ENCODE peak calls at places on chromosome 10, in five cellular contexts. One of them, this sample, is unnamed. For H3K36me3, the result is how much of the 10 kb centered on the place peaks cover.

GRCh38 chr10:89480047-89480446 is 55.3 kb downstream of the SLC16A12 start:
- DNase-seq in IMR-90: peak
- DNase-seq in upper lobe of right lung: no peak
- DNase-seq in tibial artery: no peak
- DNase-seq in mammary epithelial cell: no peak
- DNase-seq in this sample: peak

GRCh38 chr10:10977978-10978377 is 39.7 kb upstream of the CELF2 start:
- DNase-seq in IMR-90: peak
- DNase-seq in upper lobe of right lung: no peak
- DNase-seq in tibial artery: no peak
- DNase-seq in mammary epithelial cell: no peak
- DNase-seq in this sample: no peak

GRCh38 chr10:4653160-4653559 is 172.8 kb upstream of the AKR1E2 start:
- DNase-seq in IMR-90: no peak
- DNase-seq in upper lobe of right lung: no peak
- DNase-seq in tibial artery: no peak
- DNase-seq in mammary epithelial cell: no peak
- DNase-seq in this sample: no peak

GRCh38 chr10:122659651-122660050 is 40.0 kb downstream of the C10orf120 start:
- DNase-seq in IMR-90: no peak
- DNase-seq in upper lobe of right lung: no peak
- DNase-seq in tibial artery: no peak
- DNase-seq in mammary epithelial cell: no peak
- DNase-seq in this sample: no peak

GRCh38 chr10:54363390-54363789 is 437.6 kb downstream of the PCDH15 start:
- DNase-seq in IMR-90: no peak
- DNase-seq in upper lobe of right lung: no peak
- DNase-seq in tibial artery: no peak
- DNase-seq in mammary epithelial cell: no peak
- DNase-seq in this sample: no peak

GRCh38 chr10:121734517-121735137 is 136.4 kb upstream of the FGFR2 start:
- DNase-seq in IMR-90: no peak
- DNase-seq in upper lobe of right lung: no peak
- DNase-seq in tibial artery: no peak
- DNase-seq in mammary epithelial cell: peak
- DNase-seq in this sample: no peak

GRCh38 chr10:101030492-101031127 is 319 bp downstream of the PDZD7 start:
- DNase-seq in IMR-90: no peak
- DNase-seq in upper lobe of right lung: no peak
- DNase-seq in tibial artery: no peak
- DNase-seq in mammary epithelial cell: no peak
- DNase-seq in this sample: no peak

GRCh38 chr10:25675204-25675603 is 258.8 kb upstream of the MYO3A start:
- DNase-seq in IMR-90: no peak
- DNase-seq in upper lobe of right lung: no peak
- DNase-seq in tibial artery: no peak
- DNase-seq in mammary epithelial cell: no peak
- DNase-seq in this sample: no peak

GRCh38 chr10:3654496-3654895 is 130.5 kb downstream of the KLF6 start:
- DNase-seq in IMR-90: peak
- DNase-seq in upper lobe of right lung: no peak
- DNase-seq in tibial artery: no peak
- DNase-seq in mammary epithelial cell: no peak
- DNase-seq in this sample: peak

GRCh38 chr10:80260295-80261243 is 28.9 kb downstream of the MAT1A start:
- DNase-seq in IMR-90: no peak
- DNase-seq in upper lobe of right lung: no peak
- DNase-seq in tibial artery: no peak
- DNase-seq in mammary epithelial cell: peak
- DNase-seq in this sample: no peak

GRCh38 chr10:63901228-63901627 is 380.0 kb downstream of the REEP3 start:
- DNase-seq in IMR-90: no peak
- DNase-seq in upper lobe of right lung: no peak
- DNase-seq in tibial artery: no peak
- DNase-seq in mammary epithelial cell: no peak
- DNase-seq in this sample: no peak

GRCh38 chr10:128049226-128050010 is 76.8 kb downstream of the MKI67 start:
- DNase-seq in IMR-90: no peak
- DNase-seq in upper lobe of right lung: no peak
- DNase-seq in tibial artery: no peak
- DNase-seq in mammary epithelial cell: peak
- DNase-seq in this sample: no peak

GRCh38 chr10:71697938-71698709 is 21.5 kb downstream of the C10orf105 start:
- DNase-seq in IMR-90: no peak
- DNase-seq in upper lobe of right lung: no peak
- DNase-seq in tibial artery: no peak
- DNase-seq in mammary epithelial cell: no peak
- DNase-seq in this sample: no peak

GRCh38 chr10:30701471-30702173 is 72.1 kb upstream of the LYZL2 start:
- DNase-seq in IMR-90: peak
- DNase-seq in upper lobe of right lung: no peak
- DNase-seq in tibial artery: no peak
- DNase-seq in mammary epithelial cell: no peak
- DNase-seq in this sample: peak

GRCh38 chr10:122034149-122034756 is 45.3 kb downstream of the TACC2 start:
- DNase-seq in IMR-90: peak
- DNase-seq in upper lobe of right lung: peak
- DNase-seq in tibial artery: no peak
- DNase-seq in mammary epithelial cell: peak
- DNase-seq in this sample: peak

GRCh38 chr10:7121154-7121797 is 289.6 kb downstream of the SFMBT2 start:
- DNase-seq in IMR-90: peak
- DNase-seq in upper lobe of right lung: peak
- DNase-seq in tibial artery: no peak
- DNase-seq in mammary epithelial cell: peak
- DNase-seq in this sample: peak

GRCh38 chr10:57955076-57955475 is 312.6 kb downstream of the IPMK start:
- DNase-seq in IMR-90: peak
- DNase-seq in upper lobe of right lung: no peak
- DNase-seq in tibial artery: no peak
- DNase-seq in mammary epithelial cell: peak
- DNase-seq in this sample: no peak

GRCh38 chr10:120415709-120416330 is 41.2 kb upstream of the PLPP4 start:
- DNase-seq in IMR-90: peak
- DNase-seq in upper lobe of right lung: no peak
- DNase-seq in tibial artery: no peak
- DNase-seq in mammary epithelial cell: peak
- DNase-seq in this sample: no peak

DNA sequence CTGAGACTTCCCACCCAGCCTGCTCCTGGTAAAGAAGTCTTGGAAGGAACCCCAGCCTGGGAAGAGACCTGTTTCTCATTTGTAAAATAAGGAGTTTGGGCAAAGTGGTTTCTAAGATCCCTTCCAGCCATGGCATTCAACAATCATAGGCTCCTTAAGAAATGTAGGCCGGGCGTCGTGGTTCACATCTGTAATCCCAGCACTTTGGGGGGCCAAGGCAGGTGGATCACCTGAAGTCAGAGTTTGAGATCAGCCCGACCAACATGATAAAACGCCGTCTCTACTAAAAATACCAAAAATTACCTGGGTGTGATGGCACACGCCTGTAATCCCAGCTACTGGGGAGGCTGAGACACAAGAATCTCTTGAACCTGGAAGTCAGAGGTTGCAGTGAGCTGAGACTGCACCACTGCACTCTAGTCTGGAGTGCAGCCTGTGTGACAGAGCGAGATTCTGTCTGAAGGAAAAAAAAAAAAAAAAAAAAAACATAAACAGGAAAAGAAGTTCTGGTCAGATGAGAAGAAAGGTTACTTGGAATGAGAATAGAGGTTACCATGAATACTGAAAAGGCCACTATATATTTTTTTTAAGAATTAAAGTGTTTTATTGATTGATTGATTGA is 15.9 kb downstream of the DLG5 start:
- DNase-seq in IMR-90: no peak
- DNase-seq in upper lobe of right lung: no peak
- DNase-seq in tibial artery: no peak
- DNase-seq in mammary epithelial cell: no peak
- DNase-seq in this sample: no peak
- H3K36me3 ChIP-seq in IMR-90: under half
- H3K36me3 ChIP-seq in upper lobe of right lung: under half
- H3K36me3 ChIP-seq in tibial artery: under half
- H3K36me3 ChIP-seq in mammary epithelial cell: under half
- H3K36me3 ChIP-seq in this sample: under half

DNA sequence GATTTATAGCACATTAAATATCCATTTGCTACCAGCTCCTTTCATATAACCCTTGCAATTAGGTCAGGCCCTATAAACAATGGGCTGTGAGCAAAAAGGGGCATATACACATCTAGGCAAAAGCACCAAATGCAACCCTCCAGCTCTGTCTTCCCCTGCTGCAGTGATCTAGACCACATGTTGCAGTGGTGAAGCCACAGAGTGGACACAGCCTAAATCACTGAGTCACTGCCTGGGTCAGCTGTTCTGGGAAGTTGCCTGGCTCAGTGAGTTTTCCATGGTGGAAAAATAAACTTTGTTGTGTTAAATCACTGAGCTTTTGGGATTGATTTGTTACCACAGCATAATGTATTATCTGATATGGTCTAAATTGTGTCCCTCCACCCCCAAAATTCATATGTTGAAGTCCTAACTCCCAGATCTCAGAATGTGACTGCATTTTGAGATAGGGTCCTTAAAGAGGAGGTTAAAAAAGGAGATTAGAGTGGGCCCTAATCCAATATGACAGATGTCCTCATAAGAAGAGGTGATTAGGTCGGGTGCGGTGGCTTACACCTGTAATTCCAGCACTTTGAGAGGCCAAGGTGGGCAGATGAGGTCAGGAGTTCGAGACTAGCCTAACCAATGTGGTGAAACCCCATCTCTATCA is 70.4 kb downstream of the ZFAND4 start:
- DNase-seq in IMR-90: peak
- DNase-seq in upper lobe of right lung: no peak
- DNase-seq in tibial artery: no peak
- DNase-seq in mammary epithelial cell: no peak
- DNase-seq in this sample: peak
- H3K36me3 ChIP-seq in IMR-90: under half
- H3K36me3 ChIP-seq in upper lobe of right lung: under half
- H3K36me3 ChIP-seq in tibial artery: under half
- H3K36me3 ChIP-seq in mammary epithelial cell: under half
- H3K36me3 ChIP-seq in this sample: under half

GRCh38 chr10:125815764-125816163 is 7.3 kb downstream of the UROS start:
- DNase-seq in IMR-90: no peak
- DNase-seq in upper lobe of right lung: no peak
- DNase-seq in tibial artery: no peak
- DNase-seq in mammary epithelial cell: no peak
- DNase-seq in this sample: no peak

GRCh38 chr10:125812128-125812527 is 10.9 kb downstream of the UROS start:
- DNase-seq in IMR-90: peak
- DNase-seq in upper lobe of right lung: no peak
- DNase-seq in tibial artery: no peak
- DNase-seq in mammary epithelial cell: no peak
- DNase-seq in this sample: no peak

GRCh38 chr10:125808047-125808446 is 15.0 kb downstream of the UROS start:
- DNase-seq in IMR-90: no peak
- DNase-seq in upper lobe of right lung: no peak
- DNase-seq in tibial artery: no peak
- DNase-seq in mammary epithelial cell: no peak
- DNase-seq in this sample: no peak

GRCh38 chr10:125816548-125816947 is 6.5 kb downstream of the UROS start:
- DNase-seq in IMR-90: no peak
- DNase-seq in upper lobe of right lung: no peak
- DNase-seq in tibial artery: no peak
- DNase-seq in mammary epithelial cell: no peak
- DNase-seq in this sample: no peak

GRCh38 chr10:125811251-125811650 is 11.8 kb downstream of the UROS start:
- DNase-seq in IMR-90: no peak
- DNase-seq in upper lobe of right lung: no peak
- DNase-seq in tibial artery: no peak
- DNase-seq in mammary epithelial cell: no peak
- DNase-seq in this sample: no peak
- H3K36me3 ChIP-seq in IMR-90: under half
- H3K36me3 ChIP-seq in upper lobe of right lung: half or more
- H3K36me3 ChIP-seq in tibial artery: half or more
- H3K36me3 ChIP-seq in mammary epithelial cell: under half
- H3K36me3 ChIP-seq in this sample: under half

GRCh38 chr10:91864099-91864498 is 45.2 kb downstream of the FGFBP3 start:
- DNase-seq in IMR-90: no peak
- DNase-seq in upper lobe of right lung: no peak
- DNase-seq in tibial artery: no peak
- DNase-seq in mammary epithelial cell: no peak
- DNase-seq in this sample: no peak
- H3K36me3 ChIP-seq in IMR-90: under half
- H3K36me3 ChIP-seq in upper lobe of right lung: half or more
- H3K36me3 ChIP-seq in tibial artery: half or more
- H3K36me3 ChIP-seq in mammary epithelial cell: under half
- H3K36me3 ChIP-seq in this sample: under half

GRCh38 chr10:69401416-69401815 is 15.3 kb downstream of the TACR2 start:
- DNase-seq in IMR-90: no peak
- DNase-seq in upper lobe of right lung: no peak
- DNase-seq in tibial artery: no peak
- DNase-seq in mammary epithelial cell: no peak
- DNase-seq in this sample: no peak

GRCh38 chr10:69394020-69394419 is 22.7 kb downstream of the TACR2 start:
- DNase-seq in IMR-90: no peak
- DNase-seq in upper lobe of right lung: no peak
- DNase-seq in tibial artery: no peak
- DNase-seq in mammary epithelial cell: no peak
- DNase-seq in this sample: no peak

GRCh38 chr10:69400936-69401335 is 15.8 kb downstream of the TACR2 start:
- DNase-seq in IMR-90: no peak
- DNase-seq in upper lobe of right lung: no peak
- DNase-seq in tibial artery: no peak
- DNase-seq in mammary epithelial cell: no peak
- DNase-seq in this sample: no peak

GRCh38 chr10:69398466-69398865 is 18.3 kb downstream of the TACR2 start:
- DNase-seq in IMR-90: no peak
- DNase-seq in upper lobe of right lung: no peak
- DNase-seq in tibial artery: no peak
- DNase-seq in mammary epithelial cell: no peak
- DNase-seq in this sample: no peak

DNA sequence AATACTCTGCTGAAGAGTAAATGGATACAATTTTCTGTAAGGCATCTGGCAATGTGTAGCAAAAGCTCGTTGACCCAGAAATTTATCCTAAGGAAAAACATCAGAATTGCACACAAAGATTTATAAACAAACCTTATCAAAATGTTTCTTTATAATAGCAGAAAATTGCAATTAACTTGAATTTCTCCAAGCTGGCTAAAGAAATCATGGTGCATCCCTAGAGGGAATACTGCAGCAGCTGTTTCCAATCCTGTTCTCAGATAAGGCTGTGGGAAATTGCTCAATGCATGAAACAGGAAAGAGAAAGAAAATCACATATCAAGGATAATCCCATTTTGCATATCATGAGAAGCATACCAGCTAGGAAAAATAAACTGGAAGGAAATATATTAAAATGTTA is 18.7 kb downstream of the TACR2 start:
- DNase-seq in IMR-90: peak
- DNase-seq in upper lobe of right lung: no peak
- DNase-seq in tibial artery: no peak
- DNase-seq in mammary epithelial cell: no peak
- DNase-seq in this sample: no peak
- H3K36me3 ChIP-seq in IMR-90: under half
- H3K36me3 ChIP-seq in upper lobe of right lung: half or more
- H3K36me3 ChIP-seq in tibial artery: half or more
- H3K36me3 ChIP-seq in mammary epithelial cell: under half
- H3K36me3 ChIP-seq in this sample: under half

GRCh38 chr10:102484021-102484420 is 18.5 kb downstream of the ACTR1A start:
- DNase-seq in IMR-90: no peak
- DNase-seq in upper lobe of right lung: no peak
- DNase-seq in tibial artery: no peak
- DNase-seq in mammary epithelial cell: no peak
- DNase-seq in this sample: no peak
- H3K36me3 ChIP-seq in IMR-90: half or more
- H3K36me3 ChIP-seq in upper lobe of right lung: half or more
- H3K36me3 ChIP-seq in tibial artery: half or more
- H3K36me3 ChIP-seq in mammary epithelial cell: under half
- H3K36me3 ChIP-seq in this sample: half or more

This sample was measured in MG63.